ENCODE peak calls at places on chromosomes 5 and 9, in eight cellular contexts. G is neural progenitor cell, Q is prostate gland, H is cardiac muscle cell, L is body of pancreas, T is PC-3, X is type B pancreatic cell, U is endothelial cell. R is an unnamed sample.
A peak's percentile ranks its signal among the peaks of the same experiment; 100 is the strongest.

GRCh38 chr5:51013036-51013435 is 346.6 kb downstream of the PARP8 start:
- DNase-seq in G (no peak), Q (no peak), H (no peak), L (no peak), T (no peak), X (no peak), U (no peak), R (no peak)

GRCh38 chr5:113574417-113574816 is 60.9 kb downstream of the YTHDC2 start:
- DNase-seq in G (no peak), Q (no peak), H (peak; percentile 86), L (no peak), T (peak; percentile 65), X (no peak), U (no peak), R (no peak)

GRCh38 chr5:51387854-51388320 is 4.6 kb downstream of the ISL1 start:
- DNase-seq in G (peak; percentile 61), Q (no peak), H (no peak), L (no peak), T (no peak), X (no peak), U (no peak), R (no peak)

GRCh38 chr5:80220268-80220897 is 35.5 kb downstream of the SERINC5 start:
- DNase-seq in G (no peak), Q (no peak), H (no peak), L (no peak), T (no peak), X (no peak), U (no peak), R (no peak)

GRCh38 chr9:92265159-92265558 is 28.3 kb downstream of the IARS1 start:
- DNase-seq in G (no peak), Q (no peak), H (no peak), L (no peak), T (peak; percentile 39), X (no peak), U (no peak), R (no peak)

GRCh38 chr5:164351245-164351834 is 845.9 kb downstream of the MAT2B start:
- DNase-seq in G (no peak), Q (no peak), H (no peak), L (no peak), T (no peak), X (no peak), U (no peak), R (no peak)

GRCh38 chr5:77778881-77779438 is 2.8 kb upstream of the TBCA start:
- DNase-seq in G (no peak), Q (no peak), H (no peak), L (no peak), T (no peak), X (no peak), U (no peak), R (no peak)

GRCh38 chr5:37926732-37927131 is 86.9 kb upstream of the GDNF start:
- DNase-seq in G (no peak), Q (no peak), H (peak; percentile 6), L (no peak), T (peak; percentile 23), X (no peak), U (no peak), R (no peak)

GRCh38 chr9:133389562-133389961 is 13.4 kb downstream of the STKLD1 start:
- DNase-seq in G (no peak), Q (no peak), H (no peak), L (no peak), T (no peak), X (no peak), U (no peak), R (no peak)

GRCh38 chr5:94021246-94021645 is 279.8 kb upstream of the POU5F2 start:
- DNase-seq in G (no peak), Q (no peak), H (peak; percentile 29), L (peak; percentile 20), T (peak; percentile 95), X (no peak), U (no peak), R (no peak)

GRCh38 chr5:79759436-79759835 is 69.8 kb downstream of the CMYA5 start:
- DNase-seq in G (no peak), Q (no peak), H (peak; percentile 58), L (no peak), T (peak; percentile 44), X (no peak), U (no peak), R (no peak)

GRCh38 chr9:106875548-106875947 is 12.6 kb downstream of the ZNF462 start:
- DNase-seq in G (no peak), Q (no peak), H (no peak), L (no peak), T (peak; percentile 38), X (no peak), U (no peak), R (no peak)

GRCh38 chr5:172411423-172412111 is 42.8 kb downstream of the SH3PXD2B start:
- DNase-seq in G (no peak), Q (no peak), H (peak; percentile 55), L (no peak), T (no peak), X (no peak), U (no peak), R (no peak)

GRCh38 chr5:607541-608285 is 4.4 kb upstream of the CEP72 start:
- DNase-seq in G (no peak), Q (no peak), H (no peak), L (no peak), T (no peak), X (peak; percentile 66), U (no peak), R (peak; percentile 81)

GRCh38 chr5:40634593-40634992 is 45.1 kb upstream of the PTGER4 start:
- DNase-seq in G (no peak), Q (no peak), H (no peak), L (no peak), T (no peak), X (no peak), U (no peak), R (no peak)

GRCh38 chr9:74951725-74952151 is 974 bp downstream of the C9orf40 start:
- DNase-seq in G (peak; percentile 58), Q (peak; percentile 20), H (peak; percentile 39), L (peak; percentile 48), T (peak; percentile 29), X (no peak), U (peak; percentile 47), R (no peak)

GRCh38 chr5:32539981-32540380 is 45.4 kb upstream of the SUB1 start:
- DNase-seq in G (no peak), Q (no peak), H (no peak), L (no peak), T (no peak), X (no peak), U (no peak), R (no peak)

GRCh38 chr9:114319147-114319546 is 3.8 kb upstream of the ORM1 start:
- DNase-seq in G (no peak), Q (no peak), H (no peak), L (peak; percentile 4), T (no peak), X (no peak), U (no peak), R (peak; percentile 23)

GRCh38 chr5:168881427-168882149 is 302.4 kb upstream of the PANK3 start:
- DNase-seq in G (peak; percentile 73), Q (no peak), H (no peak), L (no peak), T (no peak), X (no peak), U (no peak), R (no peak)

DNA sequence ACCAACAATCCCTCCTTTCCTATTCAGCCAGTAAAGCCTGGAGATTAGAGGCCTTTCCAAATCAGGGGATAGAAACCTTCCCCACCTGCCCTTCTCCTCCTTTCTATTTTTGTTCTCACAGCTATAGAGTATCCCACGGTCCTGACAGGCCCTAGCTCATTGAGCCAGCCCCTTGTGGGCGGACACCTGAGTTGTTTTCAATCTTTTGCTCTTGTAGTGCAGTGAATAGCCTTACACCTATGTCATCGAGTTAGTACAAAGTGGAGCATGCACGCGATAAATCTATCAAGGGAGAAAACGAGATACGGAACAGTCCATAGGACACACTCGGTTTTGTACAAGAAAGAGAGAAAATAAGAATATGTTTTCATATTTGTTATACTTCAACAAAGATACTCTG is 77.2 kb downstream of the TSPAN17 start:
- DNase-seq in G (no peak), Q (no peak), H (no peak), L (no peak), T (no peak), X (no peak), U (no peak), R (no peak)
- TF ChIP-seq CTCF in G (no peak), Q (no peak), H (no peak), L (no peak), T (no peak), X (no peak), U (no peak), R (no peak)

GRCh38 chr5:138594305-138595058 is 19.3 kb upstream of the HSPA9 start:
- DNase-seq in G (no peak), Q (no peak), H (no peak), L (no peak), T (no peak), X (no peak), U (no peak), R (no peak)
- TF ChIP-seq CTCF in G (peak; percentile 54), Q (no peak), H (peak; percentile 52), L (no peak), T (peak; percentile 56), X (peak; percentile 66), U (peak; percentile 64), R (peak; percentile 36)

DNA sequence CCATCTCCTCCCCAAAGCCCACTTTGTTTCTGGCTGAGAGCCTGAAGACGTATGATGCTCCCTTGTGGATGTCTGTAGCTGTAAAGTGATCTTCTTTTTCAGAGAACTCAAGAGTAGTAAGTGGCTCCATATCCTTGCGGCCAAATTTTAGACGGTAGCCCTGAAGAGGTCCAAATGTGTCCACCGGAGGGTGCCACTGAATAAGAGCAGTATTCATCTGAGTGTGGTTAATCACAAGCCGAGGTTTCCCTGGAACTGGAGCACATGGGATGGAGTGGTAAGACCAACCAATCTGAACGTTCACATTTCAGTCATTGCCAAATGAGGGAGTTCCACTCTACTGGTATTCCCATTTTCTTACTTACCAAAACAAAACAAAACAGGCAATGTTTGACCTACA is 686.5 kb upstream of the DMAC1 start:
- DNase-seq in G (peak; percentile 72), Q (peak; percentile 4), H (peak; percentile 58), L (peak; percentile 16), T (no peak), X (no peak), U (peak; percentile 64), R (no peak)
- TF ChIP-seq CTCF in G (peak; percentile 62), Q (no peak), H (peak; percentile 30), L (peak; percentile 24), T (no peak), X (peak; percentile 64), U (peak; percentile 39), R (peak; percentile 39)

GRCh38 chr9:38423939-38424843 is at the start of gene IGFBPL1:
- DNase-seq in G (peak; percentile 88), Q (no peak), H (peak; percentile 21), L (no peak), T (no peak), X (no peak), U (peak; percentile 51), R (no peak)

GRCh38 chr9:38424918-38425317 is 664 bp upstream of the IGFBPL1 start:
- DNase-seq in G (no peak), Q (no peak), H (no peak), L (no peak), T (no peak), X (no peak), U (no peak), R (no peak)

GRCh38 chr9:38421498-38422211 is 2.6 kb downstream of the IGFBPL1 start:
- DNase-seq in G (peak; percentile 91), Q (no peak), H (peak; percentile 18), L (no peak), T (no peak), X (no peak), U (no peak), R (no peak)

GRCh38 chr9:38423273-38423938 is 848 bp downstream of the IGFBPL1 start:
- DNase-seq in G (no peak), Q (no peak), H (no peak), L (no peak), T (no peak), X (no peak), U (no peak), R (no peak)

GRCh38 chr9:38422555-38423245 is 1.6 kb downstream of the IGFBPL1 start:
- DNase-seq in G (no peak), Q (no peak), H (no peak), L (no peak), T (no peak), X (no peak), U (no peak), R (no peak)
- TF ChIP-seq CTCF in G (no peak), Q (no peak), H (no peak), L (no peak), T (no peak), X (no peak), U (no peak), R (no peak)